ENCODE peak calls at places on chromosomes 6 and 20, in ten cellular contexts. A is stimulated activated CD4-positive, alpha-beta T cell treated with anti-CD3 and anti-CD28 coated beads, Interleukin-1b, Interleukin-23, amount 100 ng/mL, for 24 hours; C is NCI-H1048; M is nephron progenitor cell; P is DMS 273 treated with DMSO at 0.1 percent for 48 hours; Z is HCEC 1CT; E is CD8-positive, alpha-beta T cell; Y is NT2/D1; B is posterior cingulate gyrus; J is stromal cell of bone marrow. S is an unnamed sample.

GRCh38 chr20:37314617-37315292 is 25.3 kb downstream of the MANBAL start:
- DNase-seq in A (no peak), C (no peak), M (no peak), P (no peak), Z (no peak), E (no peak), Y (no peak), B (no peak), J (no peak), S (no peak)

GRCh38 chr6:147204060-147204785 is at the start of gene STXBP5:
- DNase-seq in A (no peak), C (no peak), M (peak), P (no peak), Z (peak), E (peak), Y (no peak), B (peak), J (no peak), S (peak)

GRCh38 chr20:50152394-50153152 is 950 bp downstream of the PEDS1 start:
- DNase-seq in A (no peak), C (no peak), M (no peak), P (no peak), Z (no peak), E (no peak), Y (no peak), B (no peak), J (no peak), S (no peak)

GRCh38 chr6:20458051-20458894 is 56.6 kb downstream of the E2F3 start:
- DNase-seq in A (no peak), C (no peak), M (no peak), P (no peak), Z (no peak), E (no peak), Y (no peak), B (no peak), J (no peak), S (no peak)

GRCh38 chr20:38877483-38877882 is 48.7 kb upstream of the FAM83D start:
- DNase-seq in A (no peak), C (no peak), M (no peak), P (no peak), Z (no peak), E (no peak), Y (no peak), B (no peak), J (no peak), S (no peak)

GRCh38 chr20:346640-347316 is at the start of gene NRSN2:
- DNase-seq in A (no peak), C (peak), M (peak), P (peak), Z (peak), E (peak), Y (no peak), B (peak), J (peak), S (no peak)

GRCh38 chr6:160337301-160337700 is 10.9 kb upstream of the SLC22A3 start:
- DNase-seq in A (no peak), C (no peak), M (no peak), P (no peak), Z (peak), E (no peak), Y (no peak), B (no peak), J (no peak), S (no peak)

GRCh38 chr6:12931639-12932038 is 215.1 kb downstream of the PHACTR1 start:
- DNase-seq in A (no peak), C (no peak), M (no peak), P (no peak), Z (no peak), E (no peak), Y (no peak), B (no peak), J (no peak), S (no peak)

GRCh38 chr6:4220619-4221018 is 85.2 kb upstream of the ECI2 start:
- DNase-seq in A (no peak), C (no peak), M (no peak), P (no peak), Z (no peak), E (no peak), Y (no peak), B (no peak), J (peak), S (no peak)

GRCh38 chr6:16731503-16732018 is 29.7 kb downstream of the ATXN1 start:
- DNase-seq in A (no peak), C (no peak), M (no peak), P (no peak), Z (no peak), E (no peak), Y (no peak), B (no peak), J (no peak), S (no peak)

GRCh38 chr6:108157234-108157971 is 8.4 kb upstream of the NR2E1 start:
- DNase-seq in A (no peak), C (no peak), M (peak), P (no peak), Z (no peak), E (no peak), Y (no peak), B (no peak), J (no peak), S (no peak)

GRCh38 chr20:33370296-33370695 is 31.0 kb downstream of the CDK5RAP1 start:
- DNase-seq in A (no peak), C (no peak), M (no peak), P (no peak), Z (no peak), E (peak), Y (no peak), B (no peak), J (no peak), S (no peak)

GRCh38 chr20:41989935-41990635 is 371.9 kb upstream of the CHD6 start:
- DNase-seq in A (no peak), C (no peak), M (no peak), P (no peak), Z (no peak), E (no peak), Y (no peak), B (no peak), J (no peak), S (no peak)

GRCh38 chr6:90413867-90414266 is 117.2 kb upstream of the BACH2 start:
- DNase-seq in A (peak), C (no peak), M (peak), P (peak), Z (no peak), E (peak), Y (peak), B (no peak), J (no peak), S (no peak)

GRCh38 chr20:52918311-52918710 is 53.8 kb upstream of the TSHZ2 start:
- DNase-seq in A (no peak), C (no peak), M (no peak), P (no peak), Z (no peak), E (no peak), Y (no peak), B (no peak), J (no peak), S (no peak)

GRCh38 chr6:168035098-168035660 is 37.7 kb downstream of the KIF25 start:
- DNase-seq in A (no peak), C (no peak), M (peak), P (peak), Z (no peak), E (no peak), Y (no peak), B (peak), J (no peak), S (no peak)

GRCh38 chr6:6057442-6058053 is 50.8 kb upstream of the NRN1 start:
- DNase-seq in A (no peak), C (no peak), M (no peak), P (peak), Z (peak), E (no peak), Y (peak), B (no peak), J (peak), S (no peak)

GRCh38 chr20:56750430-56750829 is 121.3 kb downstream of the TFAP2C start:
- DNase-seq in A (no peak), C (no peak), M (peak), P (no peak), Z (no peak), E (no peak), Y (no peak), B (no peak), J (no peak), S (no peak)

GRCh38 chr20:11755071-11755881 is 162.4 kb upstream of the BTBD3 start:
- DNase-seq in A (no peak), C (no peak), M (no peak), P (no peak), Z (peak), E (no peak), Y (no peak), B (no peak), J (peak), S (peak)

GRCh38 chr20:50932881-50933280 is 1.6 kb upstream of the ADNP start:
- DNase-seq in A (no peak), C (no peak), M (no peak), P (no peak), Z (no peak), E (no peak), Y (no peak), B (no peak), J (no peak), S (no peak)

GRCh38 chr6:114649298-114649697 is 306.5 kb upstream of the HS3ST5 start:
- DNase-seq in A (no peak), C (no peak), M (no peak), P (no peak), Z (no peak), E (no peak), Y (no peak), B (no peak), J (no peak), S (no peak)

GRCh38 chr6:170291271-170292110 is 613 bp upstream of the DLL1 start:
- DNase-seq in A (no peak), C (no peak), M (peak), P (peak), Z (peak), E (peak), Y (peak), B (peak), J (no peak), S (no peak)

GRCh38 chr20:58998656-58999055 is 8.4 kb downstream of the CTSZ start:
- DNase-seq in A (no peak), C (no peak), M (no peak), P (no peak), Z (no peak), E (no peak), Y (no peak), B (no peak), J (no peak), S (no peak)

GRCh38 chr6:79201935-79202334 is 32.5 kb downstream of the HMGN3 start:
- DNase-seq in A (no peak), C (no peak), M (no peak), P (no peak), Z (no peak), E (no peak), Y (no peak), B (no peak), J (no peak), S (no peak)

GRCh38 chr6:148793721-148794120 is 46.9 kb downstream of the UST start:
- DNase-seq in A (no peak), C (no peak), M (no peak), P (no peak), Z (no peak), E (no peak), Y (no peak), B (no peak), J (no peak), S (no peak)

GRCh38 chr6:32369678-32370077 is 2.0 kb downstream of the TSBP1 start:
- DNase-seq in A (no peak), C (no peak), M (no peak), P (no peak), Z (peak), E (no peak), Y (no peak), B (no peak), J (peak), S (no peak)

GRCh38 chr6:87407531-87407895 is 259 bp upstream of the CFAP206 start:
- DNase-seq in A (no peak), C (no peak), M (no peak), P (peak), Z (peak), E (no peak), Y (peak), B (no peak), J (peak), S (no peak)

GRCh38 chr20:45506927-45507820 is 8.2 kb downstream of the SPINT3 start:
- DNase-seq in A (no peak), C (no peak), M (no peak), P (no peak), Z (no peak), E (no peak), Y (no peak), B (no peak), J (no peak), S (no peak)

S was measured in C1 segment of cervical spinal cord.